ENCODE peak calls at places on chromosomes 4 and X, in ten cellular contexts. One of them, this sample, is unnamed.

GRCh38 chr4:163165217-163166017 is 1.3 kb downstream of the NAF1 start:
- DNase-seq in GM12878: no peak
- DNase-seq in heart left ventricle: no peak
- DNase-seq in suprapubic skin: no peak
- DNase-seq in A549: no peak
- DNase-seq in NB4: peak
- DNase-seq in HepG2: no peak
- DNase-seq in HCT116: no peak
- DNase-seq in H1: no peak
- DNase-seq in ovary: no peak
- DNase-seq in this sample: peak

GRCh38 chrX:97846228-97846627 is 962.5 kb downstream of the RPA4 start:
- DNase-seq in GM12878: no peak
- DNase-seq in heart left ventricle: no peak
- DNase-seq in suprapubic skin: no peak
- DNase-seq in A549: no peak
- DNase-seq in NB4: no peak
- DNase-seq in HepG2: no peak
- DNase-seq in HCT116: no peak
- DNase-seq in H1: no peak
- DNase-seq in ovary: no peak
- DNase-seq in this sample: no peak

GRCh38 chrX:148135738-148136137 is 154.6 kb downstream of the FMR1NB start:
- DNase-seq in GM12878: no peak
- DNase-seq in heart left ventricle: no peak
- DNase-seq in suprapubic skin: no peak
- DNase-seq in A549: no peak
- DNase-seq in NB4: no peak
- DNase-seq in HepG2: no peak
- DNase-seq in HCT116: no peak
- DNase-seq in H1: no peak
- DNase-seq in ovary: no peak
- DNase-seq in this sample: no peak

GRCh38 chrX:66050140-66050569 is 10.3 kb upstream of the VSIG4 start:
- DNase-seq in GM12878: no peak
- DNase-seq in heart left ventricle: no peak
- DNase-seq in suprapubic skin: no peak
- DNase-seq in A549: no peak
- DNase-seq in NB4: peak
- DNase-seq in HepG2: no peak
- DNase-seq in HCT116: no peak
- DNase-seq in H1: no peak
- DNase-seq in ovary: no peak
- DNase-seq in this sample: no peak

GRCh38 chr4:116478343-116478742 is 607.0 kb downstream of the TRAM1L1 start:
- DNase-seq in GM12878: no peak
- DNase-seq in heart left ventricle: peak
- DNase-seq in suprapubic skin: no peak
- DNase-seq in A549: no peak
- DNase-seq in NB4: no peak
- DNase-seq in HepG2: no peak
- DNase-seq in HCT116: no peak
- DNase-seq in H1: no peak
- DNase-seq in ovary: no peak
- DNase-seq in this sample: no peak

GRCh38 chr4:162229670-162230069 is 65.9 kb upstream of the FSTL5 start:
- DNase-seq in GM12878: no peak
- DNase-seq in heart left ventricle: no peak
- DNase-seq in suprapubic skin: no peak
- DNase-seq in A549: peak
- DNase-seq in NB4: no peak
- DNase-seq in HepG2: no peak
- DNase-seq in HCT116: peak
- DNase-seq in H1: no peak
- DNase-seq in ovary: no peak
- DNase-seq in this sample: no peak

GRCh38 chr4:579543-580175 is 3.6 kb upstream of the TMEM271 start:
- DNase-seq in GM12878: no peak
- DNase-seq in heart left ventricle: no peak
- DNase-seq in suprapubic skin: no peak
- DNase-seq in A549: no peak
- DNase-seq in NB4: peak
- DNase-seq in HepG2: no peak
- DNase-seq in HCT116: no peak
- DNase-seq in H1: no peak
- DNase-seq in ovary: no peak
- DNase-seq in this sample: no peak

GRCh38 chrX:34972206-34972605 is 29.6 kb downstream of the FAM47B start:
- DNase-seq in GM12878: no peak
- DNase-seq in heart left ventricle: no peak
- DNase-seq in suprapubic skin: no peak
- DNase-seq in A549: no peak
- DNase-seq in NB4: no peak
- DNase-seq in HepG2: no peak
- DNase-seq in HCT116: no peak
- DNase-seq in H1: no peak
- DNase-seq in ovary: no peak
- DNase-seq in this sample: no peak

GRCh38 chrX:53190363-53190960 is 34.5 kb downstream of the KDM5C start:
- DNase-seq in GM12878: no peak
- DNase-seq in heart left ventricle: no peak
- DNase-seq in suprapubic skin: no peak
- DNase-seq in A549: no peak
- DNase-seq in NB4: peak
- DNase-seq in HepG2: no peak
- DNase-seq in HCT116: no peak
- DNase-seq in H1: no peak
- DNase-seq in ovary: no peak
- DNase-seq in this sample: peak

GRCh38 chr4:17103231-17103630 is 204.8 kb upstream of the LDB2 start:
- DNase-seq in GM12878: no peak
- DNase-seq in heart left ventricle: no peak
- DNase-seq in suprapubic skin: no peak
- DNase-seq in A549: no peak
- DNase-seq in NB4: no peak
- DNase-seq in HepG2: no peak
- DNase-seq in HCT116: no peak
- DNase-seq in H1: no peak
- DNase-seq in ovary: no peak
- DNase-seq in this sample: no peak

GRCh38 chrX:70360366-70360765 is 62.7 kb upstream of the GDPD2 start:
- DNase-seq in GM12878: no peak
- DNase-seq in heart left ventricle: no peak
- DNase-seq in suprapubic skin: no peak
- DNase-seq in A549: no peak
- DNase-seq in NB4: no peak
- DNase-seq in HepG2: no peak
- DNase-seq in HCT116: no peak
- DNase-seq in H1: no peak
- DNase-seq in ovary: no peak
- DNase-seq in this sample: no peak

GRCh38 chr4:8227771-8228318 is 28.8 kb downstream of the SH3TC1 start:
- DNase-seq in GM12878: no peak
- DNase-seq in heart left ventricle: peak
- DNase-seq in suprapubic skin: no peak
- DNase-seq in A549: no peak
- DNase-seq in NB4: no peak
- DNase-seq in HepG2: no peak
- DNase-seq in HCT116: no peak
- DNase-seq in H1: no peak
- DNase-seq in ovary: no peak
- DNase-seq in this sample: no peak

GRCh38 chr4:8229341-8229975 is 30.4 kb downstream of the SH3TC1 start:
- DNase-seq in GM12878: no peak
- DNase-seq in heart left ventricle: peak
- DNase-seq in suprapubic skin: no peak
- DNase-seq in A549: no peak
- DNase-seq in NB4: no peak
- DNase-seq in HepG2: no peak
- DNase-seq in HCT116: no peak
- DNase-seq in H1: no peak
- DNase-seq in ovary: no peak
- DNase-seq in this sample: no peak

GRCh38 chr4:8227201-8227770 is 28.2 kb downstream of the SH3TC1 start:
- DNase-seq in GM12878: no peak
- DNase-seq in heart left ventricle: peak
- DNase-seq in suprapubic skin: no peak
- DNase-seq in A549: no peak
- DNase-seq in NB4: no peak
- DNase-seq in HepG2: no peak
- DNase-seq in HCT116: no peak
- DNase-seq in H1: no peak
- DNase-seq in ovary: no peak
- DNase-seq in this sample: no peak

GRCh38 chr4:8230033-8230432 is 30.9 kb downstream of the SH3TC1 start:
- DNase-seq in GM12878: no peak
- DNase-seq in heart left ventricle: peak
- DNase-seq in suprapubic skin: no peak
- DNase-seq in A549: no peak
- DNase-seq in NB4: no peak
- DNase-seq in HepG2: no peak
- DNase-seq in HCT116: no peak
- DNase-seq in H1: no peak
- DNase-seq in ovary: no peak
- DNase-seq in this sample: no peak

GRCh38 chr4:8228319-8229250 is 29.5 kb downstream of the SH3TC1 start:
- DNase-seq in GM12878: peak
- DNase-seq in heart left ventricle: peak
- DNase-seq in suprapubic skin: no peak
- DNase-seq in A549: peak
- DNase-seq in NB4: peak
- DNase-seq in HepG2: no peak
- DNase-seq in HCT116: no peak
- DNase-seq in H1: no peak
- DNase-seq in ovary: peak
- DNase-seq in this sample: peak
- TF ChIP-seq POLR2A in GM12878: peak
- TF ChIP-seq POLR2A in heart left ventricle: no peak
- TF ChIP-seq POLR2A in suprapubic skin: no peak
- TF ChIP-seq POLR2A in A549: no peak
- TF ChIP-seq POLR2A in NB4: no peak
- TF ChIP-seq POLR2A in HepG2: no peak
- TF ChIP-seq POLR2A in HCT116: no peak
- TF ChIP-seq POLR2A in H1: no peak
- TF ChIP-seq POLR2A in ovary: no peak
- TF ChIP-seq POLR2A in this sample: no peak

GRCh38 chr4:77819836-77820679 is 890 bp upstream of the CNOT6L start:
- DNase-seq in GM12878: peak
- DNase-seq in heart left ventricle: peak
- DNase-seq in suprapubic skin: peak
- DNase-seq in A549: peak
- DNase-seq in NB4: peak
- DNase-seq in HepG2: peak
- DNase-seq in HCT116: peak
- DNase-seq in H1: no peak
- DNase-seq in ovary: peak
- DNase-seq in this sample: peak
- TF ChIP-seq POLR2A in GM12878: peak
- TF ChIP-seq POLR2A in heart left ventricle: peak
- TF ChIP-seq POLR2A in suprapubic skin: no peak
- TF ChIP-seq POLR2A in A549: peak
- TF ChIP-seq POLR2A in NB4: peak
- TF ChIP-seq POLR2A in HepG2: peak
- TF ChIP-seq POLR2A in HCT116: peak
- TF ChIP-seq POLR2A in H1: no peak
- TF ChIP-seq POLR2A in ovary: peak
- TF ChIP-seq POLR2A in this sample: peak

GRCh38 chr4:173371292-173372192 is 788 bp downstream of the SAP30 start:
- DNase-seq in GM12878: no peak
- DNase-seq in heart left ventricle: peak
- DNase-seq in suprapubic skin: peak
- DNase-seq in A549: peak
- DNase-seq in NB4: peak
- DNase-seq in HepG2: peak
- DNase-seq in HCT116: no peak
- DNase-seq in H1: no peak
- DNase-seq in ovary: peak
- DNase-seq in this sample: peak
- TF ChIP-seq POLR2A in GM12878: peak
- TF ChIP-seq POLR2A in heart left ventricle: no peak
- TF ChIP-seq POLR2A in suprapubic skin: no peak
- TF ChIP-seq POLR2A in A549: no peak
- TF ChIP-seq POLR2A in NB4: no peak
- TF ChIP-seq POLR2A in HepG2: no peak
- TF ChIP-seq POLR2A in HCT116: no peak
- TF ChIP-seq POLR2A in H1: no peak
- TF ChIP-seq POLR2A in ovary: no peak
- TF ChIP-seq POLR2A in this sample: peak

GRCh38 chr4:158209825-158210807 is at the start of gene TMEM144:
- DNase-seq in GM12878: no peak
- DNase-seq in heart left ventricle: peak
- DNase-seq in suprapubic skin: peak
- DNase-seq in A549: peak
- DNase-seq in NB4: peak
- DNase-seq in HepG2: peak
- DNase-seq in HCT116: peak
- DNase-seq in H1: peak
- DNase-seq in ovary: peak
- DNase-seq in this sample: peak
- TF ChIP-seq POLR2A in GM12878: peak
- TF ChIP-seq POLR2A in heart left ventricle: no peak
- TF ChIP-seq POLR2A in suprapubic skin: no peak
- TF ChIP-seq POLR2A in A549: peak
- TF ChIP-seq POLR2A in NB4: no peak
- TF ChIP-seq POLR2A in HepG2: peak
- TF ChIP-seq POLR2A in HCT116: peak
- TF ChIP-seq POLR2A in H1: peak
- TF ChIP-seq POLR2A in ovary: peak
- TF ChIP-seq POLR2A in this sample: peak

This sample was measured in erythroblast.